ENCODE peak calls at places on chromosomes 4 and X, in ten cellular contexts. One of them, this sample, is unnamed.

GRCh38 chrX:47885501-47885900 is 48.8 kb downstream of the ZNF81 start:
- DNase-seq in left lung: no peak
- DNase-seq in lung: no peak
- DNase-seq in GM12878: no peak
- DNase-seq in Karpas-422: no peak
- DNase-seq in A673: no peak
- DNase-seq in ovary: no peak
- DNase-seq in stomach: no peak
- DNase-seq in adrenal gland: no peak
- DNase-seq in body of pancreas: no peak
- DNase-seq in this sample: no peak

GRCh38 chr4:11341337-11342043 is 87.2 kb downstream of the HS3ST1 start:
- DNase-seq in lung: no peak
- DNase-seq in Karpas-422: no peak
- DNase-seq in GM12878: no peak
- DNase-seq in stomach: no peak
- DNase-seq in left lung: no peak
- DNase-seq in body of pancreas: no peak
- DNase-seq in ovary: no peak
- DNase-seq in A673: no peak
- DNase-seq in adrenal gland: no peak
- DNase-seq in this sample: no peak

GRCh38 chr4:2357821-2358745 is 60.4 kb downstream of the ZFYVE28 start:
- DNase-seq in left lung: no peak
- DNase-seq in Karpas-422: no peak
- DNase-seq in GM12878: no peak
- DNase-seq in body of pancreas: no peak
- DNase-seq in stomach: no peak
- DNase-seq in adrenal gland: no peak
- DNase-seq in ovary: no peak
- DNase-seq in lung: no peak
- DNase-seq in A673: no peak
- DNase-seq in this sample: no peak

GRCh38 chrX:123881330-123881729 is 21.5 kb downstream of the XIAP start:
- DNase-seq in GM12878: no peak
- DNase-seq in lung: no peak
- DNase-seq in ovary: no peak
- DNase-seq in Karpas-422: no peak
- DNase-seq in left lung: no peak
- DNase-seq in body of pancreas: no peak
- DNase-seq in stomach: no peak
- DNase-seq in A673: no peak
- DNase-seq in adrenal gland: no peak
- DNase-seq in this sample: no peak

GRCh38 chr4:61638600-61638999 is 438.5 kb downstream of the ADGRL3 start:
- DNase-seq in GM12878: no peak
- DNase-seq in lung: no peak
- DNase-seq in ovary: no peak
- DNase-seq in left lung: no peak
- DNase-seq in stomach: no peak
- DNase-seq in body of pancreas: no peak
- DNase-seq in adrenal gland: no peak
- DNase-seq in Karpas-422: no peak
- DNase-seq in A673: no peak
- DNase-seq in this sample: no peak

GRCh38 chr4:14596437-14596836 is 405.8 kb upstream of the CPEB2 start:
- DNase-seq in ovary: no peak
- DNase-seq in stomach: no peak
- DNase-seq in Karpas-422: no peak
- DNase-seq in A673: no peak
- DNase-seq in body of pancreas: no peak
- DNase-seq in lung: no peak
- DNase-seq in left lung: no peak
- DNase-seq in GM12878: no peak
- DNase-seq in adrenal gland: no peak
- DNase-seq in this sample: no peak

GRCh38 chr4:8536467-8536866 is 43.7 kb upstream of the GPR78 start:
- DNase-seq in adrenal gland: no peak
- DNase-seq in left lung: no peak
- DNase-seq in stomach: no peak
- DNase-seq in lung: no peak
- DNase-seq in ovary: no peak
- DNase-seq in Karpas-422: no peak
- DNase-seq in GM12878: no peak
- DNase-seq in body of pancreas: no peak
- DNase-seq in A673: no peak
- DNase-seq in this sample: no peak

GRCh38 chr4:6092971-6093370 is 74.7 kb upstream of the C4orf50 start:
- DNase-seq in A673: no peak
- DNase-seq in Karpas-422: no peak
- DNase-seq in body of pancreas: no peak
- DNase-seq in GM12878: no peak
- DNase-seq in stomach: no peak
- DNase-seq in ovary: no peak
- DNase-seq in adrenal gland: no peak
- DNase-seq in lung: no peak
- DNase-seq in left lung: no peak
- DNase-seq in this sample: no peak

GRCh38 chr4:14225683-14226207 is 598.2 kb upstream of the BOD1L1 start:
- DNase-seq in adrenal gland: no peak
- DNase-seq in GM12878: no peak
- DNase-seq in lung: no peak
- DNase-seq in ovary: no peak
- DNase-seq in left lung: no peak
- DNase-seq in A673: no peak
- DNase-seq in stomach: no peak
- DNase-seq in Karpas-422: no peak
- DNase-seq in body of pancreas: no peak
- DNase-seq in this sample: no peak

GRCh38 chrX:131728295-131729145 is 184.6 kb downstream of the OR13H1 start:
- DNase-seq in left lung: peak; percentile 78
- DNase-seq in ovary: peak; percentile 84
- DNase-seq in adrenal gland: peak; percentile 90
- DNase-seq in body of pancreas: peak; percentile 87
- DNase-seq in stomach: peak; percentile 80
- DNase-seq in Karpas-422: peak; percentile 94
- DNase-seq in GM12878: peak; percentile 84
- DNase-seq in lung: peak; percentile 87
- DNase-seq in A673: peak; percentile 87
- DNase-seq in this sample: no peak

GRCh38 chr4:122978109-122978508 is 55.7 kb upstream of the NUDT6 start:
- DNase-seq in lung: no peak
- DNase-seq in Karpas-422: no peak
- DNase-seq in stomach: no peak
- DNase-seq in ovary: no peak
- DNase-seq in body of pancreas: no peak
- DNase-seq in A673: no peak
- DNase-seq in adrenal gland: no peak
- DNase-seq in left lung: no peak
- DNase-seq in GM12878: no peak
- DNase-seq in this sample: no peak

GRCh38 chr4:7620814-7621176 is 186.1 kb upstream of the PSAPL1 start:
- DNase-seq in stomach: no peak
- DNase-seq in GM12878: no peak
- DNase-seq in left lung: no peak
- DNase-seq in A673: no peak
- DNase-seq in adrenal gland: no peak
- DNase-seq in body of pancreas: no peak
- DNase-seq in ovary: no peak
- DNase-seq in lung: no peak
- DNase-seq in Karpas-422: no peak
- DNase-seq in this sample: no peak

GRCh38 chr4:39713691-39714090 is 15.8 kb downstream of the UBE2K start:
- DNase-seq in adrenal gland: no peak
- DNase-seq in body of pancreas: no peak
- DNase-seq in lung: no peak
- DNase-seq in Karpas-422: no peak
- DNase-seq in stomach: no peak
- DNase-seq in ovary: no peak
- DNase-seq in GM12878: no peak
- DNase-seq in A673: no peak
- DNase-seq in left lung: no peak
- DNase-seq in this sample: no peak

DNA sequence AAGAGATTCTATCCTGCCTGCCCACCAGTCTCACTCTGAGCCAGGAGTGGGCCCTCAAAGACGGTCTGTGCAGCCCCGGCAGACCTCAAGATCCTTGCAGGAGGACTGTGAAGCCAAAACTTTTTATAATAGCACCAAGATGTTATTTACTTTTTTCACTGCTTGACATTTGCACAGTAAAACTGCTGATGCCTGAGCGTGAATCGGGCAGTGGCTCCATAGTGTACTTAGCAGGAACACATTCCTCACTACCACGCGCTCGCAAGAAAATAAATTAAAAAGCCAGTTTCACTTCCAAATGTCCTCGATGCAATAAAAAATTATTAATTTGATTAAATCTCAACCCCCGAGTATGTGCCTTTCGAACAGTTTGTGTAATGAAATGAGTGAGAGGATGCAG is 22.5 kb downstream of the GPM6B start:
- DNase-seq in lung: no peak
- DNase-seq in body of pancreas: no peak
- DNase-seq in GM12878: no peak
- DNase-seq in adrenal gland: no peak
- DNase-seq in A673: no peak
- DNase-seq in ovary: no peak
- DNase-seq in Karpas-422: no peak
- DNase-seq in left lung: no peak
- DNase-seq in stomach: no peak
- DNase-seq in this sample: no peak
- H3K27ac ChIP-seq in lung: no peak overlapping the region
- H3K27ac ChIP-seq in body of pancreas: no peak overlapping the region
- H3K27ac ChIP-seq in GM12878: no peak overlapping the region
- H3K27ac ChIP-seq in adrenal gland: no peak overlapping the region
- H3K27ac ChIP-seq in A673: no peak overlapping the region
- H3K27ac ChIP-seq in ovary: no peak overlapping the region
- H3K27ac ChIP-seq in Karpas-422: no peak overlapping the region
- H3K27ac ChIP-seq in left lung: no peak overlapping the region
- H3K27ac ChIP-seq in stomach: no peak overlapping the region
- H3K27ac ChIP-seq in this sample: no peak overlapping the region

GRCh38 chrX:100905620-100906019 is 23.1 kb downstream of the XKRX start:
- DNase-seq in A673: no peak
- DNase-seq in ovary: no peak
- DNase-seq in left lung: no peak
- DNase-seq in stomach: no peak
- DNase-seq in GM12878: no peak
- DNase-seq in adrenal gland: no peak
- DNase-seq in body of pancreas: no peak
- DNase-seq in Karpas-422: no peak
- DNase-seq in lung: no peak
- DNase-seq in this sample: no peak

DNA sequence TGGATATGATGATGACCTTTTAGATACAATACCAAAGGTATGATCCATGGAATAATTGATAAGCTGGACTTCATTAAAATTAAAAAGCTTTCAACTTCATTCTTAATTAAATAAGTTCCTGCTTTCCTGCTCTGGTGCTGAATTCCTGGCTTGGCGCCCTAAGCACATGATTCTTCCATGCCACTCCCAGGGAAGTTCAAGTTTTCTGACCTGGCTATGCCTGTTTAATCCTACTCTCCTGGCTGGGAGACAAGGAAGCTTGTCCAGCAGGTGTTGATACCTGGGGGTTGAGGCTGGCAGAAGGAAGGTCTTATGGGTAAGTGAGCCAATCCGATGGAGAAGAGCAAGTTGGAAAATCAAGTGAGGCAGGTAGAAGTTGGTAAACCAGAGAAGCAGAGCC is 24.3 kb downstream of the XKRX start:
- DNase-seq in adrenal gland: no peak
- DNase-seq in stomach: no peak
- DNase-seq in Karpas-422: no peak
- DNase-seq in lung: no peak
- DNase-seq in GM12878: no peak
- DNase-seq in A673: no peak
- DNase-seq in ovary: no peak
- DNase-seq in left lung: no peak
- DNase-seq in body of pancreas: no peak
- DNase-seq in this sample: no peak
- H3K4me3 ChIP-seq in adrenal gland: no peak overlapping the region
- H3K4me3 ChIP-seq in stomach: no peak overlapping the region
- H3K4me3 ChIP-seq in Karpas-422: no peak overlapping the region
- H3K4me3 ChIP-seq in lung: no peak overlapping the region
- H3K4me3 ChIP-seq in GM12878: no peak overlapping the region
- H3K4me3 ChIP-seq in A673: no peak overlapping the region
- H3K4me3 ChIP-seq in ovary: no peak overlapping the region
- H3K4me3 ChIP-seq in left lung: no peak overlapping the region
- H3K4me3 ChIP-seq in body of pancreas: no peak overlapping the region
- H3K4me3 ChIP-seq in this sample: no peak overlapping the region

DNA sequence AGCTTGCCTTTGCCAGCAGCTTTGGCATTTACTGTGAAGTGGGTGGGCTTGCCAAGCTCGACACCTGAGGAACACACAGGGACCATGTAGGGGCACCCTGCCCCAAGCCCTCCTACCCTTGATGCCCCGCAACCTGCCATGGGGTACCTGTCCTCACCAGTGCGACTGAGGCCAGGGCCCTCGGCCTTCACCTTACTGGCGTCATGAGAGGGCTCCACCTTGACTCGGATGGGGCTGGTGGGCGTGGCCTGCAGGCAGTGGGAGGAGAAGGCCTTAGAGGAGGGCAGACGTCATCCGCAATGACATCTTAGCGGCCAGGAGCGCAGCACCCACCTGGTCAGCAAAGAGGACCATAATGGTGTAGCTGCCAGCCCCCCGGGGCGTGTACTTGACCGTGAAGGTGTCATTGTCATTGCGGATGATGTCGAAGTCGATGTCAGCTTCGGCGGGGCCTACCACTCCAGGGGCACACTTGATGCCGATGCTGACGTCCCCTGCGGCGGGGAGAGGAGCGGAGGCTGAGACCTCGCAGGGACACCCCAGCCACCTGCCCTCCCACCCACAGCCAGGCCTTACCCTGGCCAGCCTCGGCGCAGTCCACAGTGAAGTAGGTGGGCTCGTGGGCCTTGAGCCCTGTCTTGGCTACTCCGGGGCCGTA is 12.2 kb downstream of the FLNA start:
- DNase-seq in body of pancreas: no peak
- DNase-seq in adrenal gland: no peak
- DNase-seq in Karpas-422: no peak
- DNase-seq in stomach: no peak
- DNase-seq in A673: no peak
- DNase-seq in left lung: no peak
- DNase-seq in GM12878: no peak
- DNase-seq in lung: no peak
- DNase-seq in ovary: no peak
- DNase-seq in this sample: peak; percentile 0
- H3K36me3 ChIP-seq in body of pancreas: no peaks in the 10 kb centered on the region
- H3K36me3 ChIP-seq in adrenal gland: peaks cover 95% of the 10 kb centered on the region
- H3K36me3 ChIP-seq in Karpas-422: no peaks in the 10 kb centered on the region
- H3K36me3 ChIP-seq in stomach: peaks cover 97% of the 10 kb centered on the region
- H3K36me3 ChIP-seq in A673: peaks cover 96% of the 10 kb centered on the region
- H3K36me3 ChIP-seq in left lung: no peaks in the 10 kb centered on the region
- H3K36me3 ChIP-seq in GM12878: peaks cover 55% of the 10 kb centered on the region
- H3K36me3 ChIP-seq in lung: peaks cover 48% of the 10 kb centered on the region
- H3K36me3 ChIP-seq in ovary: no peaks in the 10 kb centered on the region
- H3K36me3 ChIP-seq in this sample: peaks cover 81% of the 10 kb centered on the region

DNA sequence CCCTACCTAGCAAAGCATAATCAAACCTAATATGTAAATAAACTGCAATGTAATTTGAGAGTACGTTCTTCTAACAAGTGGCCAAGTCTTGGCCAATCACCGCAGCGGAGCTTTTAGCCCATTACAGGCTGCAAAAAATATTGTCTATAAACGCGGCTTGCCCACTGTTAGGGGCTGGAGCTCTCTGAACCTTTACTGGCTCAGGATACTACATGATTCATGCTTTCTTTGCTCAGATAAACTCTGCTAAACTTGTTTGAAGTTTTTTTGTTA is 990 bp upstream of the HADH start:
- DNase-seq in adrenal gland: no peak
- DNase-seq in body of pancreas: no peak
- DNase-seq in left lung: no peak
- DNase-seq in ovary: no peak
- DNase-seq in stomach: peak; percentile 40
- DNase-seq in A673: no peak
- DNase-seq in GM12878: no peak
- DNase-seq in Karpas-422: peak; percentile 58
- DNase-seq in lung: no peak
- DNase-seq in this sample: no peak
- H3K27ac ChIP-seq in adrenal gland: no peak overlapping the region
- H3K27ac ChIP-seq in body of pancreas: peak overlapping the region; percentile 93
- H3K27ac ChIP-seq in left lung: peak overlapping the region; percentile 69
- H3K27ac ChIP-seq in ovary: peak overlapping the region; percentile 97
- H3K27ac ChIP-seq in stomach: peak overlapping the region; percentile 95
- H3K27ac ChIP-seq in A673: no peak overlapping the region
- H3K27ac ChIP-seq in GM12878: no peak overlapping the region
- H3K27ac ChIP-seq in Karpas-422: no peak overlapping the region
- H3K27ac ChIP-seq in lung: peak overlapping the region; percentile 88
- H3K27ac ChIP-seq in this sample: no peak overlapping the region